ENCODE peak calls at places on chromosomes 11 and 22, in six cellular contexts. B is H9, T is IMR-90, A is H1, V is mesenchymal stem cell, N is trophoblast cell. X is an unnamed sample.

GRCh38 chr11:8288166-8288772 is 24.6 kb upstream of the LMO1 start:
- DNase-seq in A (no peak), B (peak; percentile 17), N (no peak), V (no peak), T (no peak), X (no peak)

GRCh38 chr22:38570841-38571364 is 920 bp upstream of the DMC1 start:
- DNase-seq in B (peak; percentile 60), N (no peak), A (no peak), V (peak; percentile 48), T (peak; percentile 17), X (peak; percentile 14)

GRCh38 chr11:6022954-6023353 is 7.6 kb downstream of the OR56A1 start:
- DNase-seq in V (peak; percentile 41), B (no peak), T (peak; percentile 43), A (no peak), N (peak; percentile 82), X (peak; percentile 40)

GRCh38 chr11:1875093-1875785 is 16.5 kb downstream of the PRR33 start:
- DNase-seq in V (no peak), A (no peak), N (no peak), T (no peak), B (no peak), X (no peak)

GRCh38 chr11:6443269-6444003 is 2.6 kb upstream of the HPX start:
- DNase-seq in A (no peak), V (peak; percentile 65), B (peak; percentile 72), T (peak; percentile 50), N (peak; percentile 73), X (peak; percentile 31)

GRCh38 chr11:95147364-95147905 is 57.8 kb downstream of the ENDOD1 start:
- DNase-seq in A (no peak), N (peak; percentile 63), V (peak; percentile 98), B (no peak), T (peak; percentile 93), X (no peak)

GRCh38 chr11:115321602-115322289 is 182.5 kb downstream of the CADM1 start:
- DNase-seq in V (peak; percentile 63), A (no peak), B (no peak), N (no peak), T (peak; percentile 52), X (no peak)

GRCh38 chr11:85628771-85629341 is 463 bp downstream of the TMEM126B start:
- DNase-seq in B (no peak), T (peak; percentile 8), N (no peak), V (no peak), A (no peak), X (no peak)

GRCh38 chr11:78801161-78801884 is 226.7 kb upstream of the NARS2 start:
- DNase-seq in T (peak; percentile 98), A (no peak), V (peak; percentile 98), N (peak; percentile 97), B (no peak), X (no peak)

GRCh38 chr11:36030707-36031365 is 87.0 kb downstream of the LDLRAD3 start:
- DNase-seq in T (peak; percentile 78), A (no peak), B (no peak), N (peak; percentile 37), V (peak; percentile 75), X (no peak)

GRCh38 chr22:44147821-44148574 is 32.7 kb upstream of the PARVG start:
- DNase-seq in T (peak; percentile 36), B (peak; percentile 94), N (no peak), V (peak; percentile 50), A (peak; percentile 86), X (no peak)

GRCh38 chr22:44147036-44147645 is 33.6 kb upstream of the PARVG start:
- DNase-seq in N (no peak), A (no peak), B (no peak), T (no peak), V (no peak), X (no peak)

GRCh38 chr22:44145544-44145943 is 35.2 kb upstream of the PARVG start:
- DNase-seq in V (no peak), N (no peak), A (no peak), B (no peak), T (no peak), X (no peak)

GRCh38 chr22:44144046-44144569 is 36.6 kb upstream of the PARVG start:
- DNase-seq in T (no peak), A (no peak), N (no peak), V (no peak), B (no peak), X (no peak)

DNA sequence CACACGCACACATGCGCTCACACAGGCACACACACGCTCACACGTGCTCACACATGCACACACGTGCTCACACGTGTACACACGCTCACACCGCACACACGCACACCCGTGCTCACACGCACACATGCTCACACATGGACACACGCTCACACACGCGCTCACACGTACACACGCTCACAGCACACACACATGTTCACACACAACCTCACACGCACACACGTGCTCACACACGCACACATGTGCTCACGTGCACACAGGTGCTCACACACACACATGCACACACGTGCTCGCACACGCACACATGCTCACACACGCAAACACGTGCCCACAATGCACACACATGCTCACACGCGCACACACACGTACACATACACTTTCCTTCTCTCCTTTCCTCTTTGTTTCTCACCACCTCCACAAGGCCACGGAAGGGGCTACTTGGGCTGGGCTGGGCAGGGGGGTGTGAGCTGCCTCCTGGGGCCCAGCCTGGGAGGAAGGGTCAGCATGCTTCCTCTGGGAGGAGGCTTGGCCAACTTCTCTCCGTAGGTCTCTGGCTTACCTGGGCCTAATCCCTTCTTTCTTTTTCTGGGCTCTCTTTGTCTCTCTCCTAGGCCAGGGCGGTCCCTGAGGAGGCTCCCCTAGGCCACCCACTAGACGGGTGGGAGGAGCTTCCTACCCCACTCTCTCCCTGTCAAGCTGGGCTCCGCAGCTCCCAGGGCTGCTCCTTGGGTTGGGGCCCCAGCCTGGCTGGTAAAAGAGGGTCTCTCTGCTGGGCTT is 34.5 kb upstream of the PARVG start:
- DNase-seq in A (no peak), N (no peak), T (no peak), B (peak; percentile 56), V (no peak), X (no peak)
- H3K23ac ChIP-seq in A (peak overlapping the region; percentile 100), N (peak overlapping the region; percentile 78), T (no peak overlapping the region), B (peak overlapping the region; percentile 88), V (no peak overlapping the region), X (peak overlapping the region; percentile 99)

DNA sequence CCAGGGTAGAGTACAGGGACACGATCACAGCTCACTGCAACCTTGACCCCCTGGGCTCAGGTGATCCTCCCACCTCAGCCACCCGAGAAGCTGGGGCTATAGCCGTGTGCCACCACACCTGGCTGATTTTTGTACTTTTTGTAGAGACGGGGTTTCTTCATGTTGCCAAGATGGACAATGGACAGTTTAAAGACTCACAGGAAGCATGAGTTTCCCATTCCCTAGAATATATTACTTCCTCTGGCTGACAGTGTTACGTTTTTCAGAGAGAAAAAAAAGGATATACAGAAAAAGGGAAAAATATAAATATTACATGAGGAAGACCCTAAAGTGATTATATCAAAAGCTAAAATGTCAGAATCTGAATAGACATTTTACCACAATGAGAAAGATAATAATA is 72.3 kb downstream of the RSF1 start:
- DNase-seq in B (no peak), T (no peak), N (no peak), A (no peak), V (no peak), X (no peak)
- H4K91ac ChIP-seq in B (no peak overlapping the region), T (no peak overlapping the region), N (no peak overlapping the region), A (no peak overlapping the region), V (no peak overlapping the region), X (no peak overlapping the region)

GRCh38 chr22:48727454-48728058 is 1100.1 kb downstream of the BRD1 start:
- DNase-seq in T (no peak), B (no peak), N (no peak), V (no peak), A (no peak), X (no peak)
- H4K8ac ChIP-seq in T (no peak overlapping the region), B (no peak overlapping the region), N (no peak overlapping the region), V (no peak overlapping the region), A (no peak overlapping the region), X (no peak overlapping the region)

GRCh38 chr22:44413211-44413610 is 84.8 kb downstream of the RTL6 start:
- DNase-seq in A (no peak), N (no peak), B (no peak), V (no peak), T (no peak), X (no peak)
- H3K23ac ChIP-seq in A (no peak overlapping the region), N (no peak overlapping the region), B (no peak overlapping the region), V (no peak overlapping the region), T (no peak overlapping the region), X (no peak overlapping the region)

X was measured in neuronal stem cell.